ENCODE peak calls at places on chromosomes 11 and 22, in four cellular contexts. I is brain microvascular endothelial cell, W is Peyer's patch, Q is GM12865. K is an unnamed sample.

GRCh38 chr11:113363996-113364641 is 23.5 kb upstream of the ANKK1 start:
- DNase-seq in I (no peak), W (no peak), Q (no peak), K (no peak)

GRCh38 chr11:116865696-116866095 is 28.3 kb upstream of the APOA1 start:
- DNase-seq in I (no peak), W (no peak), Q (no peak), K (no peak)

GRCh38 chr22:20131856-20132685 is 467 bp downstream of the ZDHHC8 start:
- DNase-seq in I (no peak), W (peak; percentile 60), Q (no peak), K (no peak)

GRCh38 chr11:44622190-44622650 is 56.8 kb downstream of the CD82 start:
- DNase-seq in I (no peak), W (peak; percentile 45), Q (no peak), K (no peak)

GRCh38 chr11:120174866-120175265 is 36.0 kb upstream of the OAF start:
- DNase-seq in I (no peak), W (no peak), Q (no peak), K (peak; percentile 1)

GRCh38 chr11:57434640-57435546 is 8.0 kb upstream of the SLC43A3 start:
- DNase-seq in I (peak; percentile 81), W (no peak), Q (no peak), K (no peak)

GRCh38 chr11:130315354-130315970 is 745 bp upstream of the ZBTB44 start:
- DNase-seq in I (no peak), W (peak; percentile 57), Q (peak; percentile 58), K (peak; percentile 56)

GRCh38 chr11:96337541-96338530 is 5.2 kb downstream of the MAML2 start:
- DNase-seq in I (no peak), W (no peak), Q (peak; percentile 65), K (peak; percentile 40)

GRCh38 chr11:126544311-126545056 is 189.0 kb downstream of the ST3GAL4 start:
- DNase-seq in I (peak; percentile 25), W (no peak), Q (no peak), K (no peak)

GRCh38 chr22:32804036-32804435 is 2.5 kb downstream of the TIMP3 start:
- DNase-seq in I (peak; percentile 75), W (no peak), Q (no peak), K (no peak)

GRCh38 chr22:50242406-50242949 is 2.3 kb downstream of the TUBGCP6 start:
- DNase-seq in I (no peak), W (no peak), Q (no peak), K (no peak)
- TF ChIP-seq CTCF in I (no peak), W (no peak), Q (no peak), K (no peak)

GRCh38 chr22:43852605-43853327 is 9.5 kb downstream of the SULT4A1 start:
- DNase-seq in I (no peak), W (peak; percentile 28), Q (no peak), K (no peak)

GRCh38 chr22:43849731-43850130 is 12.6 kb downstream of the SULT4A1 start:
- DNase-seq in I (no peak), W (peak; percentile 22), Q (no peak), K (no peak)

GRCh38 chr22:43850529-43850928 is 11.8 kb downstream of the SULT4A1 start:
- DNase-seq in I (no peak), W (peak; percentile 31), Q (no peak), K (no peak)

GRCh38 chr22:43851979-43852307 is 10.4 kb downstream of the SULT4A1 start:
- DNase-seq in I (no peak), W (no peak), Q (no peak), K (no peak)

GRCh38 chr22:43851058-43851978 is 11.0 kb downstream of the SULT4A1 start:
- DNase-seq in I (no peak), W (peak; percentile 28), Q (no peak), K (no peak)
- H3K4me3 ChIP-seq in I (no peak overlapping the region), W (no peak overlapping the region), Q (no peak overlapping the region), K (no peak overlapping the region)

GRCh38 chr11:19323502-19323901 is 82.8 kb upstream of the E2F8 start:
- DNase-seq in I (no peak), W (no peak), Q (no peak), K (no peak)
- TF ChIP-seq CTCF in I (peak; percentile 36), W (no peak), Q (peak; percentile 23), K (no peak)

DNA sequence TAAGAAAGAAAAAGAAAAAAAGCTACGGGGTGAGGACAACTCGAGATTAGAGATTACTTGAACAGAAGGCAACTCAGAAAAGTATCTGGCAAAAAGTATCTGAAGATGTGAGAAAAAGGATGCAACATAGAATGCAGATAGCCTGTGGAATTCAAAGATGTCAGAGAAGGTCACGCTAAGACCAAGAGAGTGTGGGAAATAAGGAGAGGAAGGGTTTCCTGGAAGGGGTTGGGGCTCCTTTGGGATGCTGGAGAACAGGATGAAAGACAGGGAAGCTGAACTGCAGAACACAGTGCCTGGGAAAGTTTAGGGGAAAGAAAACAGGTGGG is 1.2 kb downstream of the GUCY1A2 start:
- DNase-seq in I (no peak), W (no peak), Q (no peak), K (no peak)
- H3K4me3 ChIP-seq in I (peak overlapping the region; percentile 52), W (no peak overlapping the region), Q (no peak overlapping the region), K (no peak overlapping the region)

GRCh38 chr11:41201156-41201555 is 258.3 kb downstream of the LRRC4C start:
- DNase-seq in I (no peak), W (no peak), Q (peak; percentile 59), K (no peak)
- TF ChIP-seq CTCF in I (peak; percentile 60), W (no peak), Q (peak; percentile 57), K (no peak)

GRCh38 chr11:6629573-6629891 is 10.3 kb upstream of the TPP1 start:
- DNase-seq in I (no peak), W (no peak), Q (no peak), K (no peak)
- H3K4me3 ChIP-seq in I (no peak overlapping the region), W (no peak overlapping the region), Q (no peak overlapping the region), K (no peak overlapping the region)

DNA sequence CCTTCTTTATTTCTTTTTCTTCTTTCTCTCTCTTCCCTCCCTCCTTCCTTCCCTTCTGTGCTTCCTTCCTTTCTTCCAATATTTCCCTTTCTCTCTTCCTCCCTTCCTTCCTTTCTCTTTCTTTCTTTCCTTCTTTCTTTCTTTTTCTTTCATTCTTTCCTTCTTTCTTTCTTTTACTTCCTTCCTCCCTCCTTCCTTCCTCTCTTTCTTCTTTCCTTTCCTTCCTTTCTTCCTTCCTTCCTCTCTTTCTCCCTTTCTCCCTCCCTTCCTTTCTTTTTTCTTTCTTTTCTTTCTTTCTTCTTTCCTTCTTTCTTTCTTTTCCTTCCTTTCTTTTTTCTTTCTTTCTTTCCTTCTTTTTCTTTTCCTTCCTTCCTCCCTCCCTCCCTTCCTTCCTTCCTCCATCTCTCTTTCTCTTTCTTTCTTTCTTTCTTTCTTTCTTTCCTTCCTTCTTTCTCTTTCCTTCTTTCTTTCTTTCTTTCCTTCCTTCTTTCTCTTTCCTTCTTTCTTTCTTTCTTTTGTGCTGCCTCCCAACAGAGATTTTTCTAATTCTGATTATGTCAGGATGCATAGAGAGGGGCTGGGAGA is 1.0 kb downstream of the APOBEC3A start:
- DNase-seq in I (no peak), W (no peak), Q (no peak), K (no peak)
- TF ChIP-seq CTCF in I (no peak), W (no peak), Q (no peak), K (no peak)